ENCODE peak calls at places on chromosome 17, in seven cellular contexts. N is hepatic stellate cell; O is putamen; R is stimulated activated CD8-positive, alpha-beta memory T cell treated with anti-CD3 and anti-CD28 coated beads, Interleukin-12 subunit alpha, Interleukin-12 subunit beta, amount 100 ng/mL, for 4 hours; I is ELR; D is occipital lobe; U is non-pigmented ciliary epithelial cell. K is an unnamed sample.

GRCh38 chr17:30290696-30291570 is 811 bp downstream of the BLMH start:
- DNase-seq in O (peak), N (peak), U (no peak), I (peak), R (peak), D (no peak), K (no peak)

GRCh38 chr17:82465023-82465603 is 6.6 kb downstream of the NARF start:
- DNase-seq in N (no peak), U (no peak), R (no peak), D (no peak), I (no peak), O (no peak), K (no peak)

GRCh38 chr17:35002876-35003551 is 22.7 kb downstream of the LIG3 start:
- DNase-seq in D (no peak), U (no peak), O (no peak), R (no peak), I (no peak), N (no peak), K (no peak)

GRCh38 chr17:16512011-16512410 is 20.0 kb upstream of the LRRC75A start:
- DNase-seq in U (no peak), R (no peak), N (no peak), I (no peak), O (no peak), D (no peak), K (no peak)

GRCh38 chr17:39240631-39241030 is 14.9 kb upstream of the STAC2 start:
- DNase-seq in O (no peak), U (no peak), R (no peak), D (no peak), I (no peak), N (no peak), K (no peak)

GRCh38 chr17:74071280-74071679 is 132.2 kb upstream of the RPL38 start:
- DNase-seq in U (no peak), N (no peak), R (no peak), I (no peak), D (no peak), O (no peak), K (no peak)

GRCh38 chr17:5667871-5668270 is 83.6 kb upstream of the NLRP1 start:
- DNase-seq in O (no peak), N (no peak), R (no peak), D (no peak), I (peak), U (no peak), K (no peak)

GRCh38 chr17:19652595-19652994 is 4.0 kb downstream of the ALDH3A2 start:
- DNase-seq in U (no peak), I (no peak), D (no peak), O (no peak), N (no peak), R (no peak), K (no peak)

GRCh38 chr17:269616-270514 is 82.7 kb downstream of the RPH3AL start:
- DNase-seq in O (no peak), I (no peak), N (no peak), U (no peak), R (no peak), D (peak), K (no peak)

GRCh38 chr17:65359016-65359415 is 202.4 kb downstream of the AXIN2 start:
- DNase-seq in U (peak), O (no peak), N (peak), I (peak), D (no peak), R (no peak), K (no peak)

GRCh38 chr17:62134397-62134796 is 69.3 kb upstream of the MED13 start:
- DNase-seq in I (peak), D (no peak), O (no peak), R (no peak), N (no peak), U (no peak), K (no peak)

GRCh38 chr17:45248132-45248936 is 13.6 kb downstream of the SPATA32 start:
- DNase-seq in N (no peak), R (peak), I (no peak), U (no peak), O (no peak), D (no peak), K (no peak)

GRCh38 chr17:80646328-80646727 is 101.7 kb downstream of the RPTOR start:
- DNase-seq in U (no peak), R (no peak), D (no peak), N (no peak), O (no peak), I (no peak), K (no peak)

GRCh38 chr17:77795685-77796084 is 162.8 kb upstream of the TNRC6C start:
- DNase-seq in R (no peak), I (no peak), O (no peak), D (no peak), N (no peak), U (no peak), K (no peak)

GRCh38 chr17:59001158-59001814 is 105.4 kb downstream of the TRIM37 start:
- DNase-seq in D (peak), N (peak), I (peak), U (peak), R (peak), O (no peak), K (peak)

GRCh38 chr17:56909742-56910508 is 3.9 kb downstream of the TRIM25 start:
- DNase-seq in I (no peak), R (no peak), N (no peak), U (no peak), D (no peak), O (no peak), K (no peak)

GRCh38 chr17:44555056-44555455 is 2.2 kb upstream of the FZD2 start:
- DNase-seq in D (no peak), U (no peak), R (no peak), I (peak), N (no peak), O (no peak), K (no peak)

GRCh38 chr17:61556224-61557188 is 34.5 kb downstream of the NACA2 start:
- DNase-seq in D (no peak), O (no peak), N (peak), R (no peak), U (no peak), I (no peak), K (no peak)

GRCh38 chr17:77609553-77610517 is 348.7 kb upstream of the TNRC6C start:
- DNase-seq in I (no peak), O (no peak), D (no peak), N (no peak), U (no peak), R (peak), K (no peak)

GRCh38 chr17:31296156-31296555 is 883 bp downstream of the OMG start:
- DNase-seq in N (no peak), R (no peak), I (no peak), U (no peak), D (no peak), O (peak), K (no peak)

GRCh38 chr17:45311406-45311761 is 5.4 kb downstream of the MAP3K14 start:
- DNase-seq in I (no peak), U (no peak), R (no peak), O (no peak), N (no peak), D (no peak), K (no peak)

GRCh38 chr17:50950002-50950877 is 84.1 kb upstream of the TOB1 start:
- DNase-seq in R (no peak), D (peak), N (peak), U (peak), O (peak), I (peak), K (peak)

K was measured in esophagus squamous epithelium.